ENCODE peak calls at places on chromosome 1, in seven cellular contexts. Q is NCI-H526 treated with DMSO at 0.1 percent for 48 hours; H is fibroblast of lung; C is COR-L47; P is stimulated activated CD4-positive, alpha-beta T cell treated with anti-CD3 and anti-CD28 coated beads, Interleukin-15, amount 100 ng/mL, for 48 hours; F is HTR-8/SVneo; Y is Ammon's horn. Z is an unnamed sample.

GRCh38 chr1:156155760-156156495 is 2.5 kb downstream of the SEMA4A start:
- DNase-seq in Q (no peak), H (no peak), C (no peak), P (no peak), F (no peak), Y (no peak), Z (no peak)

GRCh38 chr1:41751804-41752513 is 166.8 kb downstream of the HIVEP3 start:
- DNase-seq in Q (no peak), H (peak; percentile 91), C (no peak), P (no peak), F (no peak), Y (peak; percentile 59), Z (peak; percentile 87)

GRCh38 chr1:5740865-5741860 is 251.1 kb downstream of the NPHP4 start:
- DNase-seq in Q (no peak), H (no peak), C (no peak), P (no peak), F (no peak), Y (no peak), Z (no peak)

GRCh38 chr1:151858030-151858746 is 4.7 kb upstream of the THEM5 start:
- DNase-seq in Q (no peak), H (peak; percentile 28), C (no peak), P (no peak), F (no peak), Y (no peak), Z (no peak)

GRCh38 chr1:8962812-8963669 is 17.4 kb downstream of the CA6 start:
- DNase-seq in Q (peak; percentile 27), H (no peak), C (peak; percentile 4), P (peak; percentile 44), F (peak; percentile 69), Y (no peak), Z (peak; percentile 80)

GRCh38 chr1:206001476-206001888 is 1.7 kb downstream of the RAB7B start:
- DNase-seq in Q (no peak), H (peak; percentile 99), C (no peak), P (peak; percentile 51), F (peak; percentile 90), Y (peak; percentile 63), Z (no peak)

GRCh38 chr1:12547586-12548225 is 70.3 kb downstream of the DHRS3 start:
- DNase-seq in Q (no peak), H (no peak), C (no peak), P (no peak), F (no peak), Y (no peak), Z (no peak)

GRCh38 chr1:112461200-112461871 is 47.4 kb upstream of the WNT2B start:
- DNase-seq in Q (no peak), H (no peak), C (no peak), P (no peak), F (no peak), Y (no peak), Z (no peak)

GRCh38 chr1:208534604-208534907 is 290.4 kb upstream of the PLXNA2 start:
- DNase-seq in Q (no peak), H (no peak), C (no peak), P (no peak), F (no peak), Y (peak; percentile 57), Z (no peak)

GRCh38 chr1:109186704-109187071 is 27.0 kb upstream of the SARS1 start:
- DNase-seq in Q (no peak), H (peak; percentile 32), C (no peak), P (no peak), F (no peak), Y (peak; percentile 70), Z (no peak)

GRCh38 chr1:119188926-119189325 is 48.5 kb upstream of the WARS2 start:
- DNase-seq in Q (no peak), H (no peak), C (no peak), P (no peak), F (no peak), Y (no peak), Z (no peak)

GRCh38 chr1:151716771-151717631 is at the start of gene CELF3:
- DNase-seq in Q (peak; percentile 100), H (peak; percentile 25), C (peak; percentile 93), P (no peak), F (no peak), Y (peak; percentile 83), Z (peak; percentile 70)

GRCh38 chr1:177442580-177442979 is 271.8 kb downstream of the BRINP2 start:
- DNase-seq in Q (peak; percentile 98), H (no peak), C (peak; percentile 49), P (no peak), F (no peak), Y (no peak), Z (no peak)

GRCh38 chr1:18956189-18957135 is at the start of gene IFFO2:
- DNase-seq in Q (peak; percentile 67), H (peak; percentile 84), C (no peak), P (peak; percentile 99), F (peak; percentile 95), Y (peak; percentile 98), Z (peak; percentile 92)

GRCh38 chr1:236075848-236076247 is 11.0 kb upstream of the NID1 start:
- DNase-seq in Q (no peak), H (no peak), C (no peak), P (no peak), F (no peak), Y (no peak), Z (no peak)

GRCh38 chr1:31744165-31744888 is 19.8 kb downstream of the ADGRB2 start:
- DNase-seq in Q (no peak), H (no peak), C (no peak), P (no peak), F (no peak), Y (no peak), Z (peak; percentile 83)

GRCh38 chr1:23984417-23985186 is 4.5 kb upstream of the SRSF10 start:
- DNase-seq in Q (no peak), H (peak; percentile 56), C (peak; percentile 5), P (no peak), F (no peak), Y (no peak), Z (no peak)

GRCh38 chr1:168079761-168080160 is 57.0 kb downstream of the GPR161 start:
- DNase-seq in Q (no peak), H (peak; percentile 75), C (no peak), P (no peak), F (no peak), Y (no peak), Z (no peak)

GRCh38 chr1:188888387-188888786 is 1589.3 kb downstream of the BRINP3 start:
- DNase-seq in Q (no peak), H (peak; percentile 12), C (no peak), P (no peak), F (no peak), Y (no peak), Z (no peak)

GRCh38 chr1:246647113-246647512 is 77.1 kb upstream of the SCCPDH start:
- DNase-seq in Q (no peak), H (peak; percentile 62), C (no peak), P (no peak), F (no peak), Y (peak; percentile 81), Z (peak; percentile 57)

GRCh38 chr1:46508760-46509159 is 19.1 kb downstream of the DMBX1 start:
- DNase-seq in Q (no peak), H (peak; percentile 33), C (no peak), P (no peak), F (no peak), Y (no peak), Z (no peak)

GRCh38 chr1:83545450-83545849 is 453.5 kb downstream of the TTLL7 start:
- DNase-seq in Q (no peak), H (no peak), C (no peak), P (no peak), F (no peak), Y (no peak), Z (peak; percentile 48)

GRCh38 chr1:119139393-119139792 is 1.1 kb downstream of the WARS2 start:
- DNase-seq in Q (peak; percentile 42), H (no peak), C (peak; percentile 17), P (no peak), F (no peak), Y (peak; percentile 5), Z (peak; percentile 59)

GRCh38 chr1:211893260-211893659 is 62.7 kb upstream of the LPGAT1 start:
- DNase-seq in Q (no peak), H (no peak), C (no peak), P (no peak), F (no peak), Y (no peak), Z (no peak)

GRCh38 chr1:37995773-37996379 is 6.1 kb upstream of the SF3A3 start:
- DNase-seq in Q (peak; percentile 66), H (peak; percentile 82), C (peak; percentile 29), P (no peak), F (no peak), Y (peak; percentile 14), Z (no peak)

GRCh38 chr1:45018599-45019230 is 6.7 kb downstream of the UROD start:
- DNase-seq in Q (peak; percentile 69), H (peak; percentile 64), C (peak; percentile 23), P (peak; percentile 49), F (no peak), Y (peak; percentile 68), Z (peak; percentile 89)

GRCh38 chr1:50368179-50369007 is 54.9 kb downstream of the DMRTA2 start:
- DNase-seq in Q (peak; percentile 20), H (no peak), C (peak; percentile 3), P (peak; percentile 3), F (peak; percentile 40), Y (no peak), Z (peak; percentile 75)

GRCh38 chr1:12166834-12167492 is at the start of gene TNFRSF1B:
- DNase-seq in Q (no peak), H (peak; percentile 17), C (no peak), P (peak; percentile 70), F (no peak), Y (peak; percentile 51), Z (no peak)

GRCh38 chr1:181179980-181180964 is 91.8 kb downstream of the IER5 start:
- DNase-seq in Q (peak; percentile 24), H (peak; percentile 72), C (peak; percentile 92), P (peak; percentile 28), F (no peak), Y (peak; percentile 90), Z (no peak)

GRCh38 chr1:182357913-182358312 is 33.7 kb downstream of the GLUL start:
- DNase-seq in Q (peak; percentile 95), H (no peak), C (peak; percentile 40), P (no peak), F (no peak), Y (no peak), Z (no peak)

GRCh38 chr1:43065191-43065590 is 106.5 kb upstream of the SLC2A1 start:
- DNase-seq in Q (no peak), H (no peak), C (no peak), P (no peak), F (no peak), Y (no peak), Z (no peak)

GRCh38 chr1:205936846-205937707 is 6.2 kb downstream of the SLC26A9 start:
- DNase-seq in Q (no peak), H (peak; percentile 86), C (no peak), P (no peak), F (peak; percentile 76), Y (no peak), Z (no peak)

GRCh38 chr1:22108343-22109135 is 34.4 kb downstream of the WNT4 start:
- DNase-seq in Q (no peak), H (peak; percentile 31), C (no peak), P (no peak), F (no peak), Y (no peak), Z (no peak)

GRCh38 chr1:61186753-61187152 is 104.4 kb downstream of the NFIA start:
- DNase-seq in Q (no peak), H (no peak), C (no peak), P (no peak), F (no peak), Y (no peak), Z (no peak)